ENCODE peak calls at places on chromosomes 1 and 21, in nine cellular contexts. Z is kidney glomerular epithelial cell, B is non-pigmented ciliary epithelial cell, F is astrocyte of the hippocampus, M is A172, V is tibial artery, Q is lower leg skin, J is Caki2, N is T follicular helper cell. I is an unnamed sample.

GRCh38 chr21:16302851-16303282 is 573.1 kb downstream of the USP25 start:
- DNase-seq in Q (peak; percentile 40), F (peak; percentile 66), M (peak; percentile 67), V (peak; percentile 70), B (no peak), J (no peak), N (no peak), Z (no peak), I (peak; percentile 63)

GRCh38 chr1:2104621-2105427 is 54.6 kb downstream of the PRKCZ start:
- DNase-seq in Q (no peak), F (no peak), M (no peak), V (no peak), N (no peak), J (peak; percentile 73), Z (no peak), B (no peak), I (no peak)

GRCh38 chr1:54273092-54273836 is 73.3 kb downstream of the MRPL37 start:
- DNase-seq in M (peak; percentile 88), N (no peak), V (peak; percentile 97), Q (peak; percentile 68), J (peak; percentile 98), F (peak; percentile 94), B (no peak), Z (peak; percentile 97), I (peak; percentile 87)

GRCh38 chr1:204267191-204267601 is 53.4 kb upstream of the GOLT1A start:
- DNase-seq in V (no peak), Z (no peak), B (no peak), N (no peak), F (no peak), M (no peak), J (no peak), Q (no peak), I (no peak)

GRCh38 chr1:87810166-87810565 is 481.5 kb downstream of the LMO4 start:
- DNase-seq in B (no peak), Q (no peak), F (no peak), Z (no peak), N (no peak), J (no peak), V (no peak), M (no peak), I (no peak)

GRCh38 chr1:32900956-32901822 is at the start of gene TMEM54:
- DNase-seq in J (no peak), M (no peak), B (no peak), N (no peak), Z (no peak), Q (no peak), F (peak; percentile 65), V (peak; percentile 72), I (peak; percentile 34)

GRCh38 chr1:235622933-235623790 is 26.4 kb downstream of the GNG4 start:
- DNase-seq in J (no peak), M (peak; percentile 40), B (no peak), V (no peak), N (no peak), F (no peak), Q (no peak), Z (no peak), I (no peak)

GRCh38 chr1:117244306-117244705 is 33.6 kb upstream of the VTCN1 start:
- DNase-seq in Z (no peak), N (no peak), V (no peak), J (no peak), M (no peak), B (no peak), Q (no peak), F (no peak), I (no peak)

GRCh38 chr1:44803062-44803311 is 2.8 kb downstream of the PLK3 start:
- DNase-seq in J (no peak), N (no peak), B (no peak), F (no peak), M (no peak), Q (no peak), V (no peak), Z (no peak), I (no peak)

GRCh38 chr1:52876843-52877242 is 34.3 kb downstream of the ZYG11A start:
- DNase-seq in J (no peak), M (no peak), V (no peak), F (no peak), Q (no peak), Z (no peak), B (no peak), N (no peak), I (no peak)

GRCh38 chr1:166172106-166172505 is 5.3 kb upstream of the FAM78B start:
- DNase-seq in M (no peak), B (no peak), F (no peak), V (no peak), Z (no peak), N (no peak), J (no peak), Q (no peak), I (no peak)

GRCh38 chr1:210757677-210758076 is 376.3 kb downstream of the KCNH1 start:
- DNase-seq in Q (no peak), N (no peak), F (no peak), M (no peak), B (no peak), J (no peak), Z (no peak), V (no peak), I (no peak)

I was measured in myocyte.